ENCODE peak calls at places on chromosomes 2 and 18, in six cellular contexts. One of them, this sample, is unnamed.

GRCh38 chr18:79740741-79741700 is 56.7 kb upstream of the KCNG2 start:
- DNase-seq in GM12864: no peak
- DNase-seq in AG10803: no peak
- DNase-seq in epithelial cell of esophagus: no peak
- DNase-seq in cardiac fibroblast: no peak
- DNase-seq in IMR-90: no peak
- DNase-seq in this sample: peak; percentile 35

GRCh38 chr2:191274404-191274803 is 29.2 kb downstream of the MYO1B start:
- DNase-seq in GM12864: no peak
- DNase-seq in AG10803: no peak
- DNase-seq in epithelial cell of esophagus: no peak
- DNase-seq in cardiac fibroblast: no peak
- DNase-seq in IMR-90: no peak
- DNase-seq in this sample: no peak

GRCh38 chr18:28003451-28003850 is 173.5 kb downstream of the CDH2 start:
- DNase-seq in GM12864: no peak
- DNase-seq in AG10803: peak; percentile 46
- DNase-seq in epithelial cell of esophagus: peak; percentile 57
- DNase-seq in cardiac fibroblast: peak; percentile 87
- DNase-seq in IMR-90: peak; percentile 68
- DNase-seq in this sample: no peak

GRCh38 chr2:66433945-66434678 is 813 bp upstream of the MEIS1 start:
- DNase-seq in GM12864: no peak
- DNase-seq in AG10803: peak; percentile 74
- DNase-seq in epithelial cell of esophagus: peak; percentile 81
- DNase-seq in cardiac fibroblast: peak; percentile 81
- DNase-seq in IMR-90: peak; percentile 76
- DNase-seq in this sample: peak; percentile 51

GRCh38 chr2:30771200-30771599 is 36.0 kb downstream of the CAPN13 start:
- DNase-seq in GM12864: no peak
- DNase-seq in AG10803: no peak
- DNase-seq in epithelial cell of esophagus: no peak
- DNase-seq in cardiac fibroblast: no peak
- DNase-seq in IMR-90: no peak
- DNase-seq in this sample: no peak

GRCh38 chr2:98396745-98397355 is 47.8 kb upstream of the INPP4A start:
- DNase-seq in GM12864: no peak
- DNase-seq in AG10803: no peak
- DNase-seq in epithelial cell of esophagus: no peak
- DNase-seq in cardiac fibroblast: no peak
- DNase-seq in IMR-90: no peak
- DNase-seq in this sample: no peak

GRCh38 chr2:42141687-42142475 is 27.3 kb upstream of the EML4 start:
- DNase-seq in GM12864: no peak
- DNase-seq in AG10803: peak; percentile 87
- DNase-seq in epithelial cell of esophagus: peak; percentile 54
- DNase-seq in cardiac fibroblast: peak; percentile 94
- DNase-seq in IMR-90: peak; percentile 93
- DNase-seq in this sample: no peak

GRCh38 chr2:171318463-171318934 is 115.3 kb downstream of the METTL8 start:
- DNase-seq in GM12864: no peak
- DNase-seq in AG10803: peak; percentile 17
- DNase-seq in epithelial cell of esophagus: no peak
- DNase-seq in cardiac fibroblast: no peak
- DNase-seq in IMR-90: peak; percentile 28
- DNase-seq in this sample: peak; percentile 66

GRCh38 chr18:77671456-77672167 is 422.0 kb downstream of the GALR1 start:
- DNase-seq in GM12864: no peak
- DNase-seq in AG10803: no peak
- DNase-seq in epithelial cell of esophagus: no peak
- DNase-seq in cardiac fibroblast: no peak
- DNase-seq in IMR-90: no peak
- DNase-seq in this sample: no peak

GRCh38 chr2:129092871-129093385 is 774.3 kb upstream of the HS6ST1 start:
- DNase-seq in GM12864: no peak
- DNase-seq in AG10803: no peak
- DNase-seq in epithelial cell of esophagus: no peak
- DNase-seq in cardiac fibroblast: no peak
- DNase-seq in IMR-90: no peak
- DNase-seq in this sample: no peak

GRCh38 chr2:30680121-30680520 is 127.1 kb downstream of the CAPN13 start:
- DNase-seq in GM12864: no peak
- DNase-seq in AG10803: no peak
- DNase-seq in epithelial cell of esophagus: no peak
- DNase-seq in cardiac fibroblast: no peak
- DNase-seq in IMR-90: no peak
- DNase-seq in this sample: no peak

GRCh38 chr2:146374505-146374904 is 1470.3 kb upstream of the ACVR2A start:
- DNase-seq in GM12864: no peak
- DNase-seq in AG10803: no peak
- DNase-seq in epithelial cell of esophagus: peak; percentile 47
- DNase-seq in cardiac fibroblast: peak; percentile 44
- DNase-seq in IMR-90: peak; percentile 20
- DNase-seq in this sample: no peak

GRCh38 chr2:12797815-12798214 is 81.1 kb downstream of the TRIB2 start:
- DNase-seq in GM12864: no peak
- DNase-seq in AG10803: peak; percentile 77
- DNase-seq in epithelial cell of esophagus: peak; percentile 52
- DNase-seq in cardiac fibroblast: peak; percentile 94
- DNase-seq in IMR-90: peak; percentile 44
- DNase-seq in this sample: no peak

GRCh38 chr18:35231052-35231451 is 9.8 kb upstream of the ZNF397 start:
- DNase-seq in GM12864: peak; percentile 48
- DNase-seq in AG10803: peak; percentile 63
- DNase-seq in epithelial cell of esophagus: peak; percentile 74
- DNase-seq in cardiac fibroblast: peak; percentile 83
- DNase-seq in IMR-90: peak; percentile 63
- DNase-seq in this sample: peak; percentile 84

GRCh38 chr2:134023854-134024253 is 230.0 kb upstream of the MGAT5 start:
- DNase-seq in GM12864: no peak
- DNase-seq in AG10803: no peak
- DNase-seq in epithelial cell of esophagus: no peak
- DNase-seq in cardiac fibroblast: no peak
- DNase-seq in IMR-90: no peak
- DNase-seq in this sample: peak; percentile 43

GRCh38 chr2:204389122-204389521 is 156.2 kb upstream of the PARD3B start:
- DNase-seq in GM12864: no peak
- DNase-seq in AG10803: no peak
- DNase-seq in epithelial cell of esophagus: no peak
- DNase-seq in cardiac fibroblast: no peak
- DNase-seq in IMR-90: no peak
- DNase-seq in this sample: no peak

GRCh38 chr18:6628189-6628588 is 101.3 kb upstream of the ARHGAP28 start:
- DNase-seq in GM12864: no peak
- DNase-seq in AG10803: no peak
- DNase-seq in epithelial cell of esophagus: no peak
- DNase-seq in cardiac fibroblast: no peak
- DNase-seq in IMR-90: no peak
- DNase-seq in this sample: no peak
- H3K4me3 ChIP-seq in GM12864: no peak overlapping the region
- H3K4me3 ChIP-seq in AG10803: no peak overlapping the region
- H3K4me3 ChIP-seq in epithelial cell of esophagus: no peak overlapping the region
- H3K4me3 ChIP-seq in cardiac fibroblast: no peak overlapping the region
- H3K4me3 ChIP-seq in IMR-90: no peak overlapping the region
- H3K4me3 ChIP-seq in this sample: no peak overlapping the region

DNA sequence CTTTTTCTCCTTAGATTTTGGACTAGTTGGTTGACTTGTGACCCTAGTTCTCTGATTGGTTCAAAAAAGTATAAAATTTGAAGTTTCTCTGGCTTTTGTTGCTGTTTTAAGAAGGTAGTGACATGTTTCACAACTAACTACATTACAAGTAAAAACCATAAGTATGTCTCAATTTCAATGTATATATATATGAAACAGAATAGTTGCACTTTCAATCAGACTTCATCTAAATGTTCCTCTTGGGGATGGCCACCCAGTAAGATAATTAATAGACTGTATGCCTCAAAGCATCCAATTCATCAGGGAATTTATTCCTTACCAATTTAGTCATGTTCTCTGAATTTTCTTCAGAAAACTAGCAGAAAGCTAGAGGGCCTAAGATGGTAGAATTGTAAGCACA is 259.7 kb downstream of the RPRM start:
- DNase-seq in GM12864: no peak
- DNase-seq in AG10803: no peak
- DNase-seq in epithelial cell of esophagus: no peak
- DNase-seq in cardiac fibroblast: no peak
- DNase-seq in IMR-90: no peak
- DNase-seq in this sample: no peak
- TF ChIP-seq CTCF in GM12864: no peak
- TF ChIP-seq CTCF in AG10803: no peak
- TF ChIP-seq CTCF in epithelial cell of esophagus: no peak
- TF ChIP-seq CTCF in cardiac fibroblast: no peak
- TF ChIP-seq CTCF in IMR-90: no peak
- TF ChIP-seq CTCF in this sample: no peak

GRCh38 chr18:22337311-22337710 is 80.4 kb downstream of the CTAGE1 start:
- DNase-seq in GM12864: no peak
- DNase-seq in AG10803: peak; percentile 34
- DNase-seq in epithelial cell of esophagus: no peak
- DNase-seq in cardiac fibroblast: peak; percentile 73
- DNase-seq in IMR-90: no peak
- DNase-seq in this sample: no peak
- H3K4me3 ChIP-seq in GM12864: no peak overlapping the region
- H3K4me3 ChIP-seq in AG10803: no peak overlapping the region
- H3K4me3 ChIP-seq in epithelial cell of esophagus: no peak overlapping the region
- H3K4me3 ChIP-seq in cardiac fibroblast: no peak overlapping the region
- H3K4me3 ChIP-seq in IMR-90: no peak overlapping the region
- H3K4me3 ChIP-seq in this sample: no peak overlapping the region

DNA sequence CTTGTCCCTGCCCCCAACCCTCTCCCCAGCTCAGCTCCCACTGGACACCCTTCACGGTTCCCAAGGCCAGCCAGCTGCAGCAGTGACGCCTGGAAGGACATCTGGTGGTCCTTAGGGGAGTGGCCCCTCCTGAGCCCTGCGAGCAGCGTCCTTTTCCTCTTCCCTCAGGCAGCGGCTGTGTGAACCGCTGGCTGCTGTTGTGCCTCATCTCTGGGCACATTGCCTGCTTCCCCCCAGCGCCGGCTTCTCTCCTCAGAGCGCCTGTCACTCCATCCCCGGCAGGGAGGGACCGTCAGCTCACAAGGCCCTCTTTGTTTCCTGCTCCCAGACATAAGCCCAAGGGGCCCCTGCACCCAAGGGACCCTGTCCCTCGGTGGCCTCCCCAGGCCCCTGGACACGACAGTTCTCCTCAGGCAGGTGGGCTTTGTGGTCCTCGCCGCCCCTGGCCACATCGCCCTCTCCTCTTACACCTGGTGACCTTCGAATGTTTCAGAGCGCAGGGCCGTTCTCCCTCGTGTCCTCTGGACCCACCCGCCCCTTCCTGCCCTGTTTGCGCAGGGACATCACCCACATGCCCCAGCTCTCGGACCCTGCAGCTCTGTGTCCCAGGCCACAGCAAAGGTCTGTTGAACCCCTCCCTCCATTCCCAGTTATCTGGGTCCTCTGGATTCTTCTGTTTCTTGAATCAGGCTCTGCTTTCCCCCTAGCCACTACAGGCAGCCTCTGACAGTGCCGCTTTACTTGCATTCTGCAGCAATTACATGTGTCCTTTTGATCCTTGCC is 35.8 kb downstream of the ANO7 start:
- DNase-seq in GM12864: no peak
- DNase-seq in AG10803: peak; percentile 54
- DNase-seq in epithelial cell of esophagus: peak; percentile 32
- DNase-seq in cardiac fibroblast: peak; percentile 62
- DNase-seq in IMR-90: peak; percentile 66
- DNase-seq in this sample: no peak
- TF ChIP-seq CTCF in GM12864: no peak
- TF ChIP-seq CTCF in AG10803: no peak
- TF ChIP-seq CTCF in epithelial cell of esophagus: no peak
- TF ChIP-seq CTCF in cardiac fibroblast: peak; percentile 1
- TF ChIP-seq CTCF in IMR-90: peak; percentile 13
- TF ChIP-seq CTCF in this sample: no peak

GRCh38 chr2:45578056-45578843 is 32.8 kb downstream of the SRBD1 start:
- DNase-seq in GM12864: no peak
- DNase-seq in AG10803: peak; percentile 51
- DNase-seq in epithelial cell of esophagus: peak; percentile 48
- DNase-seq in cardiac fibroblast: peak; percentile 80
- DNase-seq in IMR-90: peak; percentile 59
- DNase-seq in this sample: peak; percentile 25
- H3K4me3 ChIP-seq in GM12864: no peak overlapping the region
- H3K4me3 ChIP-seq in AG10803: no peak overlapping the region
- H3K4me3 ChIP-seq in epithelial cell of esophagus: no peak overlapping the region
- H3K4me3 ChIP-seq in cardiac fibroblast: no peak overlapping the region
- H3K4me3 ChIP-seq in IMR-90: no peak overlapping the region
- H3K4me3 ChIP-seq in this sample: no peak overlapping the region

GRCh38 chr2:142980246-142981068 is 103.0 kb downstream of the KYNU start:
- DNase-seq in GM12864: peak; percentile 10
- DNase-seq in AG10803: peak; percentile 42
- DNase-seq in epithelial cell of esophagus: peak; percentile 66
- DNase-seq in cardiac fibroblast: peak; percentile 68
- DNase-seq in IMR-90: peak; percentile 75
- DNase-seq in this sample: peak; percentile 41
- TF ChIP-seq CTCF in GM12864: peak; percentile 37
- TF ChIP-seq CTCF in AG10803: peak; percentile 61
- TF ChIP-seq CTCF in epithelial cell of esophagus: peak; percentile 32
- TF ChIP-seq CTCF in cardiac fibroblast: peak; percentile 26
- TF ChIP-seq CTCF in IMR-90: peak; percentile 65
- TF ChIP-seq CTCF in this sample: peak; percentile 29

DNA sequence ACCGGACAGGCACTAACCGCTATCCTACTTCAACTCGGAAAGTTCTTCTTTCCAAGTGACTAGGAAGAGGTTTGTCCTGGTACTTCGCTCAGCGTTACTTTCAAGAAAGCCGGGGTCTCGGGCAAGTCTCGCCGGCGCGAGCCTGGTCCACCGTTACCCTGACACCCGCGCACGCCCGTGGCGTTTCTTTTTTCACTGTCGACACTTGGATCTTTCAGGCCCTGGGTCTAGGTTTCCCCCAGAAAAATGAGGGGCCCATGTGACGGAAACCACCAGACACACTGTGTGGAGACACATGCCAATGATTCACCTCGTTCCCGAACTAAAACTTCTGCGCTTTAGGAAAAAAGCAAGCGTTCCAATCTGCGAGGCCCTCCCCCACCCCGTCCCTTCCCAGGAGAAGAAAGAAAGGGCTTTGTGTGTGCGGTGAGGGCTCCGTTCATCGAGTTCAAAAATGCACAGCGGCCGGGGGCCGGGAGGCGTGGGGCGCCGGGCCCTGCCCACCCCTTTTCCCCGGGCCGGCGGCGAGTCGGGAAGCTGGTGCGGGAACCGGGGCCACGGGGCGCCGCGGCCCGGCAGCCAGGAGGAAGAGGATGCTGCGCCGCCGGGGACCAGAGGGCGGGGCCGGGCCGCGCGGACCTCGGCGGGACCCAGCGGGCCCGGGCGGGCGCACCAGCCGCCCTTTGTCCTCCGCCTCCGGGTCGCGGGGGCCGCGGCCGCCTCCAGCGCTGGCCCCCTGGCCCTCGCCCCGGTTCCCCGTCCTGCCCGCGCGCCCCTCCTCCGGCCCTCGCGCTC is 2.6 kb downstream of the ZNF521 start:
- DNase-seq in GM12864: no peak
- DNase-seq in AG10803: peak; percentile 47
- DNase-seq in epithelial cell of esophagus: no peak
- DNase-seq in cardiac fibroblast: peak; percentile 12
- DNase-seq in IMR-90: peak; percentile 69
- DNase-seq in this sample: no peak
- H3K4me3 ChIP-seq in GM12864: no peak overlapping the region
- H3K4me3 ChIP-seq in AG10803: peak overlapping the region; percentile 82
- H3K4me3 ChIP-seq in epithelial cell of esophagus: no peak overlapping the region
- H3K4me3 ChIP-seq in cardiac fibroblast: peak overlapping the region; percentile 65
- H3K4me3 ChIP-seq in IMR-90: peak overlapping the region; percentile 97
- H3K4me3 ChIP-seq in this sample: no peak overlapping the region